ENCODE peak calls at places on chromosomes 5 and 9, in four cellular contexts. One of them, this sample, is unnamed.

GRCh38 chr5:168987540-168988300 is 313.2 kb downstream of the SLIT3 start:
- DNase-seq in WTC11: peak
- DNase-seq in HepG2: peak
- DNase-seq in GM12878: no peak
- DNase-seq in this sample: peak

GRCh38 chr5:150394912-150395689 is 17.6 kb downstream of the CD74 start:
- DNase-seq in WTC11: no peak
- DNase-seq in HepG2: no peak
- DNase-seq in GM12878: no peak
- DNase-seq in this sample: no peak

GRCh38 chr9:36855443-36856315 is 178.4 kb downstream of the PAX5 start:
- DNase-seq in WTC11: peak
- DNase-seq in HepG2: peak
- DNase-seq in GM12878: no peak
- DNase-seq in this sample: peak

GRCh38 chr9:93255994-93256877 is 72.3 kb downstream of the WNK2 start:
- DNase-seq in WTC11: no peak
- DNase-seq in HepG2: no peak
- DNase-seq in GM12878: no peak
- DNase-seq in this sample: no peak

GRCh38 chr5:78747703-78748359 is 99.3 kb upstream of the LHFPL2 start:
- DNase-seq in WTC11: no peak
- DNase-seq in HepG2: no peak
- DNase-seq in GM12878: no peak
- DNase-seq in this sample: no peak

GRCh38 chr5:136123236-136123768 is 9.3 kb upstream of the SMAD5 start:
- DNase-seq in WTC11: no peak
- DNase-seq in HepG2: peak
- DNase-seq in GM12878: no peak
- DNase-seq in this sample: no peak

GRCh38 chr9:17799383-17799782 is 220.5 kb downstream of the SH3GL2 start:
- DNase-seq in WTC11: no peak
- DNase-seq in HepG2: no peak
- DNase-seq in GM12878: no peak
- DNase-seq in this sample: no peak

GRCh38 chr9:7121055-7121454 is 363.3 kb downstream of the KDM4C start:
- DNase-seq in WTC11: no peak
- DNase-seq in HepG2: no peak
- DNase-seq in GM12878: peak
- DNase-seq in this sample: peak

GRCh38 chr5:68049053-68049713 is 166.4 kb upstream of the PIK3R1 start:
- DNase-seq in WTC11: no peak
- DNase-seq in HepG2: no peak
- DNase-seq in GM12878: no peak
- DNase-seq in this sample: no peak

GRCh38 chr9:127397722-127398647 is 1.0 kb downstream of the SLC2A8 start:
- DNase-seq in WTC11: peak
- DNase-seq in HepG2: peak
- DNase-seq in GM12878: no peak
- DNase-seq in this sample: peak

GRCh38 chr9:12819436-12820185 is 44.8 kb downstream of the LURAP1L start:
- DNase-seq in WTC11: peak
- DNase-seq in HepG2: peak
- DNase-seq in GM12878: no peak
- DNase-seq in this sample: peak

GRCh38 chr5:181219262-181220177 is 3.6 kb upstream of the TRIM41 start:
- DNase-seq in WTC11: no peak
- DNase-seq in HepG2: no peak
- DNase-seq in GM12878: no peak
- DNase-seq in this sample: no peak

GRCh38 chr5:120405923-120406322 is 58.2 kb upstream of the PRR16 start:
- DNase-seq in WTC11: no peak
- DNase-seq in HepG2: no peak
- DNase-seq in GM12878: no peak
- DNase-seq in this sample: no peak

GRCh38 chr9:16321461-16322119 is 548.9 kb downstream of the BNC2 start:
- DNase-seq in WTC11: no peak
- DNase-seq in HepG2: no peak
- DNase-seq in GM12878: no peak
- DNase-seq in this sample: no peak

GRCh38 chr5:73954381-73954780 is 328.4 kb downstream of the ARHGEF28 start:
- DNase-seq in WTC11: no peak
- DNase-seq in HepG2: no peak
- DNase-seq in GM12878: no peak
- DNase-seq in this sample: no peak

GRCh38 chr9:113403651-113404050 is 2.6 kb upstream of the ALAD start:
- DNase-seq in WTC11: no peak
- DNase-seq in HepG2: no peak
- DNase-seq in GM12878: no peak
- DNase-seq in this sample: no peak

GRCh38 chr9:134165357-134166315 is 1.3 kb upstream of the RNU6ATAC start:
- DNase-seq in WTC11: no peak
- DNase-seq in HepG2: no peak
- DNase-seq in GM12878: no peak
- DNase-seq in this sample: peak

GRCh38 chr5:59317023-59317771 is 576.3 kb downstream of the PDE4D start:
- DNase-seq in WTC11: no peak
- DNase-seq in HepG2: no peak
- DNase-seq in GM12878: no peak
- DNase-seq in this sample: no peak

GRCh38 chr5:109126481-109126880 is 283.3 kb downstream of the PJA2 start:
- DNase-seq in WTC11: no peak
- DNase-seq in HepG2: no peak
- DNase-seq in GM12878: no peak
- DNase-seq in this sample: no peak

GRCh38 chr5:68534131-68534940 is 318.8 kb downstream of the PIK3R1 start:
- DNase-seq in WTC11: no peak
- DNase-seq in HepG2: peak
- DNase-seq in GM12878: no peak
- DNase-seq in this sample: no peak

GRCh38 chr5:178363501-178364325 is 131.1 kb upstream of the PHYKPL start:
- DNase-seq in WTC11: no peak
- DNase-seq in HepG2: no peak
- DNase-seq in GM12878: no peak
- DNase-seq in this sample: no peak

GRCh38 chr5:131377785-131378325 is 114.0 kb downstream of the CDC42SE2 start:
- DNase-seq in WTC11: no peak
- DNase-seq in HepG2: no peak
- DNase-seq in GM12878: no peak
- DNase-seq in this sample: no peak

GRCh38 chr5:124461110-124461509 is 285.3 kb downstream of the ZNF608 start:
- DNase-seq in WTC11: no peak
- DNase-seq in HepG2: no peak
- DNase-seq in GM12878: no peak
- DNase-seq in this sample: no peak
- TF ChIP-seq NR2C2 in WTC11: no peak
- TF ChIP-seq NR2C2 in HepG2: no peak
- TF ChIP-seq NR2C2 in GM12878: no peak
- TF ChIP-seq NR2C2 in this sample: no peak

GRCh38 chr5:153780876-153781275 is 257.8 kb downstream of the FAM114A2 start:
- DNase-seq in WTC11: no peak
- DNase-seq in HepG2: no peak
- DNase-seq in GM12878: no peak
- DNase-seq in this sample: no peak

GRCh38 chr5:153784277-153784676 is 254.4 kb downstream of the FAM114A2 start:
- DNase-seq in WTC11: no peak
- DNase-seq in HepG2: no peak
- DNase-seq in GM12878: no peak
- DNase-seq in this sample: no peak

GRCh38 chr5:153783278-153783677 is 255.4 kb downstream of the FAM114A2 start:
- DNase-seq in WTC11: no peak
- DNase-seq in HepG2: no peak
- DNase-seq in GM12878: no peak
- DNase-seq in this sample: no peak

GRCh38 chr5:153781325-153781724 is 257.4 kb downstream of the FAM114A2 start:
- DNase-seq in WTC11: no peak
- DNase-seq in HepG2: no peak
- DNase-seq in GM12878: no peak
- DNase-seq in this sample: no peak

DNA sequence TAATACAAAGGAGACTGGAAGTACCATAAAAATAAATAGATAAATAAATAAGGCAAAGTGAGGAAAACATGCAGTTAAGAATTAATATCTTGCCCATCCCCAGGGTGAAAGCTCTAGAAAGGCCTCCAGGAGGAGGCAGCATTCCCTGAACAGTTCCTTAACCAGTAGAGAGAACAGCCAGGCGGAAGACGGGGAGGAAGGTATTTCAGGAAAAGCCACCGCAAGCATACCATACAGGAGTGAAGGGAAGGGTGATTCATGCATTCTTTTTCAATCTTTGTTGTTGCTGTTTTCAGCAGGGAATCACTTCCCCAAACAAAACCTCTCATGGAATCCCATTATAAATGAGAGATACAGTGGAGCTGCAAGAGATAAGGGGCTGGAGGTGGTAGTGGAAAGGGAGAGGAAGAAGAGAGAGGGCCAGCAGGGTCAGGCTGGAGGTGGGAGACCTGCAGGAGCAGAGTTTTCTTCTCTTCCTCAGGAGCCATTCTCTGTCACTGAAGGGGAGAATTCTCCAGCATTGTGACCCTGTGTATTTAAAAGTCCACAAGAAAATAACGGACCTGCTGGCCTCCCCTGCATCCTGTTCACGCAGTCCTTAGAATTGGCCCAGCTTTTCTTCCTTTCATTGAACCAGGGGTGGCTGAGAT is 256.0 kb downstream of the FAM114A2 start:
- DNase-seq in WTC11: peak
- DNase-seq in HepG2: no peak
- DNase-seq in GM12878: no peak
- DNase-seq in this sample: no peak
- TF ChIP-seq NR2C2 in WTC11: no peak
- TF ChIP-seq NR2C2 in HepG2: no peak
- TF ChIP-seq NR2C2 in GM12878: no peak
- TF ChIP-seq NR2C2 in this sample: no peak

GRCh38 chr9:115152281-115152680 is 34.3 kb upstream of the TNC start:
- DNase-seq in WTC11: no peak
- DNase-seq in HepG2: no peak
- DNase-seq in GM12878: no peak
- DNase-seq in this sample: no peak
- TF ChIP-seq NR2C2 in WTC11: no peak
- TF ChIP-seq NR2C2 in HepG2: no peak
- TF ChIP-seq NR2C2 in GM12878: no peak
- TF ChIP-seq NR2C2 in this sample: no peak

GRCh38 chr5:101977729-101978345 is 318.2 kb downstream of the SLCO4C1 start:
- DNase-seq in WTC11: no peak
- DNase-seq in HepG2: peak
- DNase-seq in GM12878: peak
- DNase-seq in this sample: peak
- TF ChIP-seq NR2C2 in WTC11: no peak
- TF ChIP-seq NR2C2 in HepG2: no peak
- TF ChIP-seq NR2C2 in GM12878: no peak
- TF ChIP-seq NR2C2 in this sample: no peak

DNA sequence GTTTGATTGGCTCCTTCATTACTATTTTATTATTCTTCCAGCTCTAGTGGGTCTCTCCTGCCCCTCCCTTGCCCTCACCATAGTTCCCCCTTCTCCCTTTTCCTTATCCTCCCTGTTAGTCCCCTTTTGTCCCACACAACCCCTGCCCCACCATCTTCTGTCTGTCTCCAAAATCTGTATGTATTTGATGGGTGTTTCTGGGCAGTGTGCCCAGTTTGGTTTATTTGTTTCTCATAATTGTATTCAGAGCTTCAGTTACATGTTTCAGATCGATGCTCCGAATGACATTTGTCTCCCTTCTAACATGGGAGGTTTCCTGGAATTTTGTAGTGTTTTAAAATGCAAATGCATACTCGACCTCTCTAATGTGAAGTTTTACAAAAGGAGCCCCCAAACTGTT is 22.2 kb downstream of the FBXL7 start:
- DNase-seq in WTC11: no peak
- DNase-seq in HepG2: no peak
- DNase-seq in GM12878: no peak
- DNase-seq in this sample: no peak
- TF ChIP-seq NR2C2 in WTC11: no peak
- TF ChIP-seq NR2C2 in HepG2: no peak
- TF ChIP-seq NR2C2 in GM12878: no peak
- TF ChIP-seq NR2C2 in this sample: no peak

DNA sequence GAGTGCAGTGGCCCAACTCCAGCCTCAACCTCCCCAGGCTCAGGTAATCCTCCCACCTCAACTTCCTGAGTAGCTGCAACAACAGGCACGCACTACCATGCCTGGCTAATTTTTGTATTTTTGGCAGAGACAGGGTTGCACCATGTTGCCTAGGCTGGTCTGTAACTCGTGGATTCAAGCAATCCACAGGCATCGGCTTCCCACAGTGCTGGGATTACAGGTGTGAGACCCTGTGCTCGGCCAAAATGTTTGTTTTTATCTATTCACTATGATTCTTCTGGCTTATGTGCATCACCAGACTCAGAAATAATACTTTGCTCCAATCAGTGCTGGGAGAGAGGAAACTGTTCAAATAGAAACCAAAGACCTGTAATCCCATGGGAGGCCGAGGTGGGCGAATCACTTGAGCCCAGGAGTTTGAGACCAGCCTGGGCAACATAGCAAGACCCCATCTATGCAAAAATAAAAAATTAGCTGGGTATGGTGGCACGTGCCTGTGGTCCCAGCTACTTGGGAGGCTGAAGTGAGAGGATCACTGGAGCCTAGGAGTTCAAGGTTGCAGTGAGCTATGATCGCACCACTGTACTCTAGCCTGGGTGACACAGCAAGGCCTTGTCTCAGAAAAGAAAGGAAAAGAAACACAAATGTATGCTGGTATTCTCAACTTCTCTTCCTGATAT is 4.4 kb downstream of the PIP5K1B start:
- DNase-seq in WTC11: no peak
- DNase-seq in HepG2: no peak
- DNase-seq in GM12878: no peak
- DNase-seq in this sample: no peak
- TF ChIP-seq NR2C2 in WTC11: no peak
- TF ChIP-seq NR2C2 in HepG2: no peak
- TF ChIP-seq NR2C2 in GM12878: no peak
- TF ChIP-seq NR2C2 in this sample: no peak

GRCh38 chr9:135944444-135945252 is 16.5 kb downstream of the UBAC1 start:
- DNase-seq in WTC11: no peak
- DNase-seq in HepG2: no peak
- DNase-seq in GM12878: no peak
- DNase-seq in this sample: no peak

GRCh38 chr9:135937521-135938489 is 23.4 kb downstream of the UBAC1 start:
- DNase-seq in WTC11: no peak
- DNase-seq in HepG2: no peak
- DNase-seq in GM12878: no peak
- DNase-seq in this sample: no peak

GRCh38 chr9:135941288-135941995 is 19.7 kb downstream of the UBAC1 start:
- DNase-seq in WTC11: no peak
- DNase-seq in HepG2: no peak
- DNase-seq in GM12878: no peak
- DNase-seq in this sample: no peak

GRCh38 chr9:135939351-135940265 is 21.6 kb downstream of the UBAC1 start:
- DNase-seq in WTC11: no peak
- DNase-seq in HepG2: no peak
- DNase-seq in GM12878: no peak
- DNase-seq in this sample: no peak
- TF ChIP-seq NR2C2 in WTC11: no peak
- TF ChIP-seq NR2C2 in HepG2: no peak
- TF ChIP-seq NR2C2 in GM12878: no peak
- TF ChIP-seq NR2C2 in this sample: peak

This sample was measured in K562.